ENCODE peak calls at places on chromosome 15, in four cellular contexts. M is cardiac muscle cell, Y is HFF-Myc, H is AG09319. D is an unnamed sample.

GRCh38 chr15:85116925-85117646 is 135.4 kb downstream of the PDE8A start:
- DNase-seq in M (no peak), Y (no peak), H (no peak), D (no peak)

GRCh38 chr15:92733090-92733933 is 77.7 kb upstream of the FAM174B start:
- DNase-seq in Y (no peak), M (no peak), H (no peak), D (no peak)

GRCh38 chr15:49145651-49146609 is 9.5 kb downstream of the COPS2 start:
- DNase-seq in H (peak), M (peak), Y (peak), D (peak)

GRCh38 chr15:40439461-40440299 is 1.1 kb upstream of the BAHD1 start:
- DNase-seq in M (peak), H (no peak), Y (no peak), D (no peak)

GRCh38 chr15:63436872-63437375 is 55.3 kb upstream of the CA12 start:
- DNase-seq in H (peak), Y (peak), M (peak), D (no peak)

GRCh38 chr15:69523010-69524001 is 70.7 kb downstream of the RPLP1 start:
- DNase-seq in M (peak), Y (peak), H (peak), D (peak)

GRCh38 chr15:84079885-84080777 is 155.4 kb upstream of the GOLGA6L4 start:
- DNase-seq in M (peak), Y (no peak), H (no peak), D (peak)

GRCh38 chr15:77173487-77173886 is 102.6 kb upstream of the TSPAN3 start:
- DNase-seq in Y (no peak), M (no peak), H (no peak), D (no peak)

GRCh38 chr15:69410290-69410874 is 3.8 kb upstream of the KIF23 start:
- DNase-seq in M (peak), Y (no peak), H (no peak), D (no peak)

GRCh38 chr15:88657326-88658069 is 18.7 kb downstream of the ISG20 start:
- DNase-seq in Y (no peak), M (peak), H (peak), D (peak)

GRCh38 chr15:81783586-81783985 is 262.2 kb downstream of the MEX3B start:
- DNase-seq in M (no peak), Y (no peak), H (no peak), D (no peak)

GRCh38 chr15:76185716-76186115 is 125.6 kb downstream of the ETFA start:
- DNase-seq in H (no peak), Y (no peak), M (peak), D (peak)

GRCh38 chr15:34018021-34018645 is 20.9 kb downstream of the AVEN start:
- DNase-seq in H (no peak), Y (no peak), M (no peak), D (no peak)

GRCh38 chr15:81313686-81314085 is 10.3 kb downstream of the STARD5 start:
- DNase-seq in Y (no peak), M (no peak), H (no peak), D (no peak)

GRCh38 chr15:92733934-92734521 is 78.5 kb upstream of the FAM174B start:
- DNase-seq in Y (no peak), M (no peak), H (no peak), D (no peak)

GRCh38 chr15:50774450-50774849 is 8.9 kb upstream of the SPPL2A start:
- DNase-seq in M (no peak), H (no peak), Y (no peak), D (no peak)

GRCh38 chr15:50415752-50416404 is 8.3 kb upstream of the USP8 start:
- DNase-seq in H (no peak), M (no peak), Y (no peak), D (no peak)

GRCh38 chr15:40270246-40270995 is 12.4 kb downstream of the ANKRD63 start:
- DNase-seq in H (no peak), M (no peak), Y (no peak), D (no peak)

GRCh38 chr15:79084308-79084968 is 6.1 kb downstream of the RASGRF1 start:
- DNase-seq in M (no peak), Y (no peak), H (no peak), D (no peak)

DNA sequence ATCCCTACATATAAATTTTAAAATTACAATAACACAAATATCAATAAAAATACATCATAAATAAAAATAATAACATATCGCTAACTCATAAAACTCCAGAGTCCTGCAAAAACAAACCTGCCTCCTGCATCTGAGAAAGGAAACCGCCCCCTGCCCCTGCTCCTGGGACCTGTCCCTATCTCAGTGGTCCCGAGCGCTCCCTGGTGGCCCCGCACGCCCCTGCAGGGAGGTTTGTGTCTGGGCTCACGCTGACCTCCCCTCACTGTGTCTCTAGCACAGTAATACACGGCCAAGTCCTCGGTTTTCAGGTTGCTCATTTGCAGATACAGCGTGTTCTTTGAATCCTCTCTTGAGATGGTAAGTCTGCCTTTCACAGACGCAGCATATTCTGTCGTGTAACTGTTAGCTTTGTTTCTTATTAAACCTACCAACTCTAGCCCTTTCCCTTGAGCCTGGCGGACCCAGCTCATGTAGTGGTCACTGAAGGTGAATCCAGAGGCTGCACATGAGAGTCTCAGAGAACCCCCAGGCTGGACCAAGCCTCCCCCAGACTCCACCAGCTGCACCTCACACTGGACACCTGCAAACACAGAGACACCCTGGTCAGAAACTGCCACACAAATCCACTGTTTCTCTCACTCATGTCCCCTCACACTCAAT is 554.1 kb downstream of the GOLGA6L6 start:
- DNase-seq in H (no peak), Y (no peak), M (no peak), D (no peak)
- TF ChIP-seq CTCF in H (no peak), Y (no peak), M (no peak), D (no peak)

GRCh38 chr15:90149609-90150340 is 47.5 kb upstream of the IDH2 start:
- DNase-seq in Y (no peak), M (no peak), H (no peak), D (no peak)

GRCh38 chr15:90145259-90145658 is 43.0 kb upstream of the IDH2 start:
- DNase-seq in M (no peak), Y (no peak), H (no peak), D (no peak)

GRCh38 chr15:90142216-90143175 is 40.2 kb upstream of the IDH2 start:
- DNase-seq in H (no peak), Y (no peak), M (no peak), D (no peak)

GRCh38 chr15:90143176-90143655 is 40.9 kb upstream of the IDH2 start:
- DNase-seq in M (peak), H (no peak), Y (no peak), D (peak)

GRCh38 chr15:90145761-90146160 is 43.5 kb upstream of the IDH2 start:
- DNase-seq in M (no peak), Y (no peak), H (no peak), D (no peak)
- TF ChIP-seq CTCF in M (no peak), Y (no peak), H (no peak), D (no peak)

DNA sequence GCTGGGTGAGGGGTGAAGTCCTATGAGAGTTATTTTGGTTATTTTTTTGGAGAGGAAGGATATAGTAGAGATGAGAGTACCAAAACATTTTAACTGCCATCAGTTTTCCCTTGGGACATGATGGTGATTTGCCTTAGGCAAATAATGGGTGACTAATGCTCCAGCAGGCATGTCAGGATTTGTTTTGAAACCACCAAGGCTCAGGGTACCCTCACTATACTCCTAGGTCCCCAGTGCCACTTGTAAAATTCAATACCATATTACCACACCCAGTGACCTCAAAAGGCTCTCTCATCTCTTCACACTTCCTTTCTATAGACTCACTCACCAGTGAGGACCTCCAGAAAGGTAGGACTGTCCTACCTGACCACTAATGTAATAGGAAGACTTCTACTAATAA is 83.6 kb downstream of the WDR72 start:
- DNase-seq in H (no peak), M (no peak), Y (no peak), D (no peak)
- TF ChIP-seq CTCF in H (no peak), M (no peak), Y (no peak), D (no peak)

GRCh38 chr15:36880226-36880912 is 220.0 kb downstream of the MEIS2 start:
- DNase-seq in H (no peak), M (peak), Y (no peak), D (no peak)
- TF ChIP-seq CTCF in H (no peak), M (no peak), Y (no peak), D (no peak)

GRCh38 chr15:99138491-99138982 is 33.7 kb downstream of the SYNM start:
- DNase-seq in H (no peak), Y (no peak), M (no peak), D (no peak)
- TF ChIP-seq CTCF in H (no peak), Y (no peak), M (no peak), D (no peak)

GRCh38 chr15:99962006-99962561 is 228.8 kb upstream of the LYSMD4 start:
- DNase-seq in M (no peak), Y (no peak), H (no peak), D (no peak)

GRCh38 chr15:99963976-99964375 is 230.7 kb upstream of the LYSMD4 start:
- DNase-seq in H (no peak), Y (no peak), M (no peak), D (no peak)

GRCh38 chr15:99958426-99959097 is 225.3 kb upstream of the LYSMD4 start:
- DNase-seq in H (no peak), Y (no peak), M (no peak), D (no peak)

GRCh38 chr15:99963096-99963825 is 230.0 kb upstream of the LYSMD4 start:
- DNase-seq in Y (no peak), H (no peak), M (no peak), D (no peak)

GRCh38 chr15:99961011-99961441 is 227.8 kb upstream of the LYSMD4 start:
- DNase-seq in H (no peak), Y (no peak), M (peak), D (peak)
- TF ChIP-seq CTCF in H (no peak), Y (no peak), M (peak), D (peak)

GRCh38 chr15:101017041-101017754 is 98.0 kb downstream of the LRRK1 start:
- DNase-seq in M (peak), Y (no peak), H (no peak), D (peak)
- TF ChIP-seq CTCF in M (peak), Y (peak), H (peak), D (no peak)